ENCODE peak calls at places on chromosomes 5 and 9, in eight cellular contexts. B, C, U, X, N, P, V and F are unnamed samples.

GRCh38 chr5:175590471-175590881 is 67.4 kb upstream of the HRH2 start:
- DNase-seq in N (no peak), V (no peak), U (peak; percentile 57), X (no peak), C (no peak), P (no peak), B (no peak), F (peak; percentile 43)

GRCh38 chr5:124453221-124454032 is 293.0 kb downstream of the ZNF608 start:
- DNase-seq in U (no peak), X (no peak), P (no peak), C (peak; percentile 15), V (no peak), N (no peak), B (no peak), F (no peak)

GRCh38 chr9:34568133-34568532 is 21.4 kb downstream of the CNTFR start:
- DNase-seq in V (no peak), U (no peak), X (no peak), N (no peak), C (no peak), P (no peak), B (no peak), F (no peak)

GRCh38 chr5:138641547-138642298 is 66.5 kb upstream of the HSPA9 start:
- DNase-seq in X (peak; percentile 54), N (peak; percentile 59), P (peak; percentile 81), V (peak; percentile 74), B (peak; percentile 65), U (peak; percentile 68), C (peak; percentile 48), F (peak; percentile 13)

GRCh38 chr5:121144764-121145163 is 680.7 kb downstream of the PRR16 start:
- DNase-seq in N (no peak), B (no peak), C (no peak), U (peak; percentile 43), X (no peak), P (no peak), V (no peak), F (no peak)

GRCh38 chr5:93997562-93997961 is 256.2 kb upstream of the POU5F2 start:
- DNase-seq in P (no peak), N (no peak), C (no peak), B (no peak), V (no peak), X (no peak), U (no peak), F (no peak)

GRCh38 chr5:174922955-174923354 is 198.6 kb downstream of the MSX2 start:
- DNase-seq in C (no peak), N (no peak), V (no peak), X (no peak), U (no peak), P (no peak), B (no peak), F (no peak)

GRCh38 chr5:79436224-79436623 is 77.7 kb downstream of the HOMER1 start:
- DNase-seq in P (no peak), X (no peak), V (no peak), N (no peak), B (peak; percentile 2), U (peak; percentile 52), C (no peak), F (no peak)

GRCh38 chr9:20290287-20290686 is 332.0 kb downstream of the MLLT3 start:
- DNase-seq in B (no peak), N (no peak), U (no peak), C (no peak), V (no peak), X (no peak), P (no peak), F (no peak)

GRCh38 chr5:145295236-145295635 is 539.9 kb downstream of the PRELID2 start:
- DNase-seq in B (no peak), X (no peak), V (no peak), U (no peak), C (no peak), P (no peak), N (no peak), F (no peak)

GRCh38 chr5:111954516-111955337 is 197.7 kb upstream of the NREP start:
- DNase-seq in C (no peak), P (no peak), U (no peak), N (no peak), X (no peak), V (no peak), B (no peak), F (no peak)

GRCh38 chr9:35812025-35812602 is at the start of gene SPAG8:
- DNase-seq in P (peak; percentile 98), B (peak; percentile 96), C (peak; percentile 38), U (peak; percentile 93), X (peak; percentile 75), V (peak; percentile 95), N (peak; percentile 93), F (peak; percentile 99)

GRCh38 chr9:35813434-35814105 is 1.3 kb downstream of the HINT2 start:
- DNase-seq in X (no peak), B (peak; percentile 79), U (peak; percentile 45), N (no peak), C (peak; percentile 42), V (no peak), P (no peak), F (no peak)

GRCh38 chr9:35814841-35815543 is at the start of gene HINT2:
- DNase-seq in U (peak; percentile 99), N (peak; percentile 94), X (peak; percentile 95), P (peak; percentile 98), C (peak; percentile 98), V (peak; percentile 99), B (peak; percentile 98), F (peak; percentile 98)

GRCh38 chr9:35816708-35817107 is 1.9 kb upstream of the HINT2 start:
- DNase-seq in V (no peak), X (no peak), B (peak; percentile 32), N (no peak), U (no peak), C (no peak), P (no peak), F (no peak)

DNA sequence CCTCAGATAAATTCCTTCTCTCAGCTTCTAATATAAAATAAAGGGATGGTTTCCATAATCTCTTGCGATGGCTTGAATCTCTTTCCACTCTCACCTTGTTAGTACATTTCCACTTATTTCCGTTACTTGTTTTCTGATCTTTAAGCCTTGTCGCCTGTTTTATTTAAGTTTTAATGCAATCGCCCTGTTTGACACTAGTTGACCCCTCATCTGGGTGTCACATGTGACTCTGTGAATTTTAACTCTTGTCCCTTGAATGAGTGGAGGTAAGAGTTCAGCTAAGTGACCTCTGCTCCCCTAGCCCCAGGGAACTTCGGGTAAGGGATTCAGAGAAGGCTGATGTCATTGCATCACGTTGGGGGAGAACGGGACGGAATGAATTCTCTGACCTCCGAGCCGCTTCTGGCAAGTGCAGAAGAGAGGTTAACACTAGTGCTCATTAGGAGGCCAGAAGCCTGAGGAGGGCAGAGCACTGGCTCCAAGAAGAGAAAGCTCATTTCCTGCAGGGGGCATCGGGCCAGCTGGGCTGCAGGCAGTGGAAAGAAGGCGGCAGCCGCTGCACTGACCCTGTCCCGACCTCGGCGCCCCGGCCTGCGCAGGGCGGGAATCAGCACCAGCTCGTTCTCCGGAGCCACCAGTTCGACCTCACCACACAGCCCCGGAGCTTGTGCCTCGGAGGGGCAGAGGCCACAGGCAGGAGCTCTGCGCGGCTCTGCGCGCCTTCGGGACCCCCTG is 569 bp downstream of the HINT2 start:
- DNase-seq in U (peak; percentile 64), X (peak; percentile 55), C (no peak), B (peak; percentile 72), P (peak; percentile 92), N (no peak), V (peak; percentile 76), F (no peak)
- TF ChIP-seq CTCF in U (no peak), X (peak; percentile 51), C (no peak), B (peak; percentile 44), P (peak; percentile 40), N (no peak), V (no peak), F (peak; percentile 24)

DNA sequence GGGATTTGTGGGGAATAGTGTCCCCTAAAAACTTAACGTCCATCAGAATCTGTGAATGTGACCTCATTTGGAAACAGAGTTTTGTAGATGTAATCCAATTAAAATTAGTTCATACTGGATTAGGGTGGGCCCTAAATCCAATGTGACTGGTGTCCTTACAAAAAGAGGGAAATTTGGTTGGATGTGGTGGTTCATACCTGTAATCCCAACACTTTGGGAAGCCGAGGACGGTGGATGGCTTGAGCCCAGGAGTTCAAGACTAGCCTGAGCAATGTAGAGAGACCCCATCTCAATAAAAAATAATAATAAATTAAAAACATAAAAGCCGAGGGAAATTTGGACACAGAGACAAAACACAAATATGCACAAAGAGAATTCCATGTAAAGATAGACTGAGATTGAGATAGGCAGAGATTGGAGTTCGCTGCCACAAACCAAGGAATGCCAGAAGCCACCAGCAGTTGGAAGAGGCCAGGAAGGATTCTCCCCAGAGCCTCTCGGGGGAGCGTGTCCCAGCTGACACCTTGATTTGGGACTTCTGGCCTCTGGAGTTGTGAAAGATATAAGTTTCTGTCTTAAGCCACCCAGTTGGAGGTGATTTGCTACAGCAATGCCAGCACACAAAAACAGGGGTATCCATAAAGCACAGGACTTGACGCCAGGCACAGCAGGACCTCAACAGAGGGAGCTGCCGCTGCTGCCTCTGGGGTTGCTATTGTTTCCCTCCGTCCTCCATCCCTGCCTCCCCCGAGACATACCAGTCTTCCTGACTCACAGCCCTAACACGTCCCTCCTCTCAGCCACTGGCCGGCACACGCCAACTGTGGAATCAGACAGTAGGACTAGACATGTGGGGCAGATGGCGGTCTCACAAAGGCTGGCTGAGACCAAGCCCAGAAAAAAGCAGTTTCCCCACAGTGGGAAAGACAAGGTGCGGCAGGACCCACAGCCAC is 73.8 kb upstream of the IL17B start:
- DNase-seq in N (no peak), P (no peak), C (no peak), U (peak; percentile 93), X (no peak), B (peak; percentile 48), V (peak; percentile 51), F (no peak)
- TF ChIP-seq CTCF in N (no peak), P (no peak), C (no peak), U (no peak), X (no peak), B (no peak), V (no peak), F (no peak)

DNA sequence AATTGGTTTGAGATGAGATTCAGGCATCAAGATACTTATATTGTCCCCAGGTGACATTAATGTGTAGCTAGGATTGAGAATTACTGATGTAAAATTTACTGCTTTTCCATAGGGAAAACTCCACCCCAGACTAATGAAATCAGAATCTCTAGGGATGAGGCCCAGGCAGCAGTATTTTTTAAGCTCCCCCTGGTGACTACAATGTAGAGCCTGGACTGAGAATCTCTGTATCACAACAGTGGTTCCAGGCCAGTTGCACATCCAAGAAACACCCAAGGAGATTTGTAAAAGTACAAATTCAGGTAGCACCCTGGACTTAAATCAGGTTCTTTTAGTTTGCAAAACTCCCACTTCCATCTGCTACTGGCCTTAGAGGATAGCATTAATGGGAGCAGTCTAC is 185.7 kb downstream of the MARCHF11 start:
- DNase-seq in X (no peak), U (no peak), P (no peak), C (no peak), V (no peak), B (no peak), N (no peak), F (no peak)
- TF ChIP-seq CTCF in X (no peak), U (no peak), P (no peak), C (no peak), V (no peak), B (no peak), N (no peak), F (no peak)

DNA sequence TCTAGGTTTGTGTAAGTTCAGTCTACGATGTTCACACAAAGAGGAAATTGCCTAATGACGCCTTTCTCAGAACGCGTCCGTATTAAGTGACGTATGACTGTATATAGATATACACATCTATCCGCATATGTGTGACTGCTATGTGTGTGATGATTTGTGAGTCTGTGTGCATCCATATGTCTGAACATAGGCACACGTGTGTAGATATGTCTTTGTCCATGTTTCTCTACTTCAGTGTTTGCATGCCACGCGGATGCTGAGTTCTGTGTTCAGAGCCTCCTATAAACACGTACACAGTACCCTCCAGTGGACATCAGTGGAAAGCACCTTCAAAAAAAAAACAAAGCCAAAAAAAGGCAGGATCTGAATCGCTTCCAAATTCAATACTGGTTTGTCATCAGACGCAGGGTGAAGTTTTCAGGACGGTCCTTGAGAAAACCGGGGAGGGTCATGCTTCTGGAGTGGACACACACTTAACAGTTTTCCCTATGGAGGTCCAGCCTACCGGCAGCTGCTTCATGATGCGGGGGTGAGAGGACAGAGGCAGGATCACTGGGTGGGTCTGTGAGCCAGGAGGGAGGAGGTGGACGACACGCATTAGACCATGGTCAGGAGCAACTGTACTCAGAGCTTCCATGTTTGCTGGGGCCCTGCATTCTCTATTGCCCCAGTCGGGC is 29.5 kb upstream of the ALDH1B1 start:
- DNase-seq in B (peak; percentile 72), C (peak; percentile 63), P (no peak), X (no peak), N (no peak), U (peak; percentile 76), V (no peak), F (peak; percentile 34)
- TF ChIP-seq CTCF in B (peak; percentile 84), C (peak; percentile 89), P (peak; percentile 54), X (peak; percentile 71), N (no peak), U (peak; percentile 72), V (peak; percentile 48), F (peak; percentile 36)